ENCODE peak calls at places on chromosomes 4 and X, in ten cellular contexts. X is activated naive CD8-positive, alpha-beta T cell treated with anti-CD3 and anti-CD28 coated beads for 36 hours; L is activated CD4-positive, alpha-beta T cell treated with anti-CD3 and anti-CD28 coated beads, Interleukin-2, amount 50 U/mL, for 48 hours; E is T-helper 2 cell; B is T-cell; W is cardiac muscle cell; M is CD8-positive, alpha-beta memory T cell; Y is stimulated activated CD4-positive, alpha-beta T cell treated with anti-CD3 and anti-CD28 coated beads, Interleukin-1b, Interleukin-23, amount 100 ng/mL, for 48 hours; R is posterior vena cava; O is kidney. T is an unnamed sample.

GRCh38 chrX:13658602-13659001 is 5.7 kb downstream of the TCEANC start:
- DNase-seq in M (peak), E (no peak), R (no peak), W (peak), B (no peak), X (no peak), Y (no peak), L (no peak), O (no peak), T (no peak)

GRCh38 chrX:13688384-13688771 is 550 bp upstream of the RAB9A start:
- DNase-seq in X (no peak), O (no peak), E (no peak), L (no peak), R (no peak), B (no peak), M (no peak), W (no peak), Y (no peak), T (no peak)

GRCh38 chrX:119238557-119238956 is 2.5 kb downstream of the PGRMC1 start:
- DNase-seq in O (no peak), E (no peak), B (no peak), X (no peak), L (no peak), W (peak), M (no peak), R (no peak), Y (no peak), T (no peak)

GRCh38 chr4:149793459-149793858 is 22.2 kb downstream of the IQCM start:
- DNase-seq in O (no peak), L (no peak), R (no peak), X (no peak), W (no peak), M (no peak), B (no peak), Y (no peak), E (no peak), T (no peak)

GRCh38 chrX:132041016-132041415 is 17.9 kb downstream of the STK26 start:
- DNase-seq in E (no peak), W (peak), X (no peak), M (no peak), Y (no peak), O (no peak), B (no peak), L (no peak), R (no peak), T (no peak)

GRCh38 chr4:150817017-150817416 is 198.1 kb downstream of the LRBA start:
- DNase-seq in X (no peak), M (no peak), Y (no peak), L (no peak), B (no peak), W (no peak), R (no peak), O (no peak), E (no peak), T (no peak)

GRCh38 chr4:140296335-140296753 is 77.1 kb upstream of the SCOC start:
- DNase-seq in M (no peak), B (no peak), Y (no peak), L (no peak), X (no peak), R (peak), E (no peak), O (no peak), W (peak), T (peak)

GRCh38 chr4:10456270-10457254 is 664 bp downstream of the ZNF518B start:
- DNase-seq in Y (peak), X (peak), E (peak), M (peak), W (peak), L (peak), O (peak), B (peak), R (peak), T (peak)

GRCh38 chr4:71186566-71187398 is 152.0 kb upstream of the SLC4A4 start:
- DNase-seq in X (peak), B (peak), W (peak), Y (peak), R (peak), M (peak), O (peak), E (no peak), L (peak), T (peak)